ENCODE peak calls at places on chromosomes 7 and 10, in ten cellular contexts. I, E, H, A, S, T, Y, W, J and F are unnamed samples.

GRCh38 chr7:156111-157007 is 36.0 kb upstream of the FAM20C start:
- DNase-seq in J (no peak), A (no peak), H (no peak), T (no peak), E (no peak), S (no peak), I (no peak), W (no peak), Y (no peak), F (no peak)

GRCh38 chr7:151809864-151810170 is 67.1 kb downstream of the PRKAG2 start:
- DNase-seq in Y (no peak), J (no peak), E (no peak), T (no peak), A (no peak), H (no peak), W (no peak), S (no peak), I (no peak), F (no peak)

GRCh38 chr10:119367841-119368549 is 160.6 kb downstream of the GRK5 start:
- DNase-seq in W (no peak), H (no peak), S (no peak), I (no peak), A (no peak), Y (no peak), T (no peak), E (no peak), J (no peak), F (no peak)

GRCh38 chr7:139332960-139333359 is 8.2 kb upstream of the FMC1 start:
- DNase-seq in E (no peak), I (no peak), S (no peak), A (no peak), Y (no peak), W (no peak), T (no peak), J (no peak), H (peak), F (no peak)

GRCh38 chr7:55019329-55019690 is 493 bp downstream of the EGFR start:
- DNase-seq in T (no peak), J (peak), H (no peak), I (peak), S (no peak), Y (no peak), E (peak), A (peak), W (no peak), F (no peak)

GRCh38 chr10:88012627-88013026 is 149.2 kb downstream of the PTEN start:
- DNase-seq in E (peak), Y (no peak), I (no peak), J (no peak), W (no peak), A (no peak), H (no peak), S (no peak), T (no peak), F (no peak)

GRCh38 chr10:1004294-1004693 is 16.1 kb downstream of the GTPBP4 start:
- DNase-seq in T (no peak), S (no peak), A (no peak), I (no peak), Y (no peak), H (no peak), E (no peak), J (no peak), W (no peak), F (no peak)

GRCh38 chr7:26397786-26398435 is 106.2 kb downstream of the SNX10 start:
- DNase-seq in W (no peak), A (peak), I (no peak), E (no peak), Y (peak), J (peak), S (peak), T (no peak), H (no peak), F (no peak)

GRCh38 chr10:131701131-131701947 is 199.5 kb upstream of the PPP2R2D start:
- DNase-seq in Y (no peak), W (no peak), T (no peak), I (no peak), J (no peak), A (no peak), H (peak), S (no peak), E (no peak), F (peak)

GRCh38 chr10:15462253-15462885 is 91.3 kb upstream of the FAM171A1 start:
- DNase-seq in S (no peak), H (no peak), E (peak), A (no peak), W (no peak), I (no peak), Y (no peak), T (no peak), J (no peak), F (no peak)

GRCh38 chr10:133039823-133040704 is 47.7 kb upstream of the ADGRA1 start:
- DNase-seq in E (no peak), J (no peak), H (no peak), W (no peak), A (no peak), T (no peak), I (peak), S (no peak), Y (no peak), F (no peak)

GRCh38 chr7:604884-605531 is 85.4 kb upstream of the PDGFA start:
- DNase-seq in I (no peak), W (no peak), S (no peak), H (no peak), T (no peak), J (no peak), A (no peak), E (no peak), Y (no peak), F (no peak)

GRCh38 chr10:46787321-46787615 is 124.0 kb upstream of the PTPN20 start:
- DNase-seq in S (no peak), T (no peak), W (no peak), A (no peak), H (no peak), Y (peak), I (peak), E (peak), J (peak), F (no peak)

GRCh38 chr10:29643785-29644501 is 9.2 kb upstream of the SVIL start:
- DNase-seq in A (peak), Y (no peak), T (no peak), I (no peak), E (no peak), W (no peak), S (no peak), H (no peak), J (no peak), F (no peak)

GRCh38 chr7:17661982-17662585 is 278.2 kb downstream of the SNX13 start:
- DNase-seq in A (no peak), J (no peak), Y (no peak), I (no peak), E (peak), H (no peak), W (no peak), S (no peak), T (no peak), F (no peak)

GRCh38 chr10:112581921-112582320 is 134.9 kb downstream of the VTI1A start:
- DNase-seq in J (no peak), E (no peak), A (no peak), W (no peak), S (no peak), Y (no peak), I (no peak), H (no peak), T (no peak), F (no peak)

GRCh38 chr10:113414481-113414990 is 138.3 kb upstream of the HABP2 start:
- DNase-seq in S (no peak), H (no peak), T (no peak), E (no peak), Y (no peak), W (no peak), A (no peak), I (no peak), J (no peak), F (no peak)

GRCh38 chr7:131336956-131337355 is 9.3 kb downstream of the MKLN1 start:
- DNase-seq in W (no peak), Y (peak), T (no peak), I (no peak), H (no peak), S (no peak), A (no peak), J (no peak), E (peak), F (no peak)

GRCh38 chr7:157620616-157621015 is 283.8 kb downstream of the DNAJB6 start:
- DNase-seq in H (no peak), S (no peak), J (no peak), T (no peak), E (no peak), A (no peak), W (no peak), Y (no peak), I (no peak), F (no peak)

GRCh38 chr10:56319386-56319785 is 41.7 kb downstream of the ZWINT start:
- DNase-seq in W (no peak), H (no peak), T (no peak), E (peak), A (no peak), S (no peak), J (no peak), Y (peak), I (no peak), F (no peak)

GRCh38 chr7:34162017-34162565 is 256.8 kb downstream of the BMPER start:
- DNase-seq in W (no peak), T (no peak), Y (no peak), E (peak), A (no peak), S (no peak), I (no peak), H (no peak), J (no peak), F (no peak)

GRCh38 chr10:110008518-110009339 is 945 bp downstream of the ADD3 start:
- DNase-seq in W (peak), A (peak), S (peak), Y (peak), E (peak), T (no peak), J (no peak), I (peak), H (peak), F (peak)

GRCh38 chr7:17769918-17770317 is 170.4 kb downstream of the SNX13 start:
- DNase-seq in A (peak), W (peak), I (peak), H (peak), T (peak), E (peak), J (peak), Y (peak), S (no peak), F (no peak)

GRCh38 chr7:124667312-124667711 is 98.3 kb downstream of the GPR37 start:
- DNase-seq in H (no peak), Y (no peak), I (no peak), W (no peak), J (no peak), A (no peak), S (no peak), T (no peak), E (peak), F (no peak)

GRCh38 chr10:91590142-91590903 is 42.5 kb downstream of the PPP1R3C start:
- DNase-seq in S (peak), H (no peak), W (no peak), J (no peak), E (peak), A (peak), I (peak), T (peak), Y (no peak), F (no peak)

GRCh38 chr10:47178537-47179290 is 121.3 kb upstream of the GDF10 start:
- DNase-seq in J (no peak), I (no peak), S (no peak), W (no peak), T (no peak), E (no peak), A (no peak), Y (no peak), H (no peak), F (peak)

GRCh38 chr10:74753295-74754211 is 72.8 kb upstream of the KAT6B start:
- DNase-seq in Y (no peak), A (no peak), H (peak), W (no peak), J (no peak), T (no peak), E (peak), S (no peak), I (peak), F (no peak)

GRCh38 chr10:22340362-22341189 is 4.7 kb upstream of the SPAG6 start:
- DNase-seq in I (peak), T (peak), E (peak), S (peak), J (peak), W (no peak), H (peak), A (peak), Y (peak), F (no peak)

GRCh38 chr10:58412502-58412961 is 27.3 kb downstream of the TFAM start:
- DNase-seq in J (no peak), E (peak), H (no peak), T (peak), Y (no peak), I (no peak), S (no peak), W (no peak), A (no peak), F (no peak)

GRCh38 chr7:72183835-72184234 is 228.3 kb downstream of the CALN1 start:
- DNase-seq in Y (peak), E (no peak), W (no peak), H (no peak), T (no peak), A (no peak), S (no peak), I (no peak), J (peak), F (no peak)

GRCh38 chr7:5228066-5228465 is 38.0 kb downstream of the WIPI2 start:
- DNase-seq in S (no peak), H (no peak), A (no peak), W (no peak), E (no peak), T (no peak), Y (no peak), I (no peak), J (no peak), F (no peak)

GRCh38 chr10:24209421-24209770 is 458 bp downstream of the KIAA1217 start:
- DNase-seq in S (no peak), J (peak), H (no peak), Y (no peak), W (no peak), T (peak), A (peak), E (peak), I (no peak), F (no peak)

GRCh38 chr7:55224111-55224510 is 141.0 kb upstream of the LANCL2 start:
- DNase-seq in Y (no peak), S (no peak), T (no peak), H (no peak), E (no peak), I (no peak), J (no peak), W (no peak), A (no peak), F (peak)

GRCh38 chr10:132961864-132962622 is 19.7 kb upstream of the CFAP46 start:
- DNase-seq in Y (no peak), T (no peak), S (peak), I (peak), E (peak), H (peak), A (peak), J (no peak), W (peak), F (no peak)

GRCh38 chr10:99667108-99667751 is 7.9 kb downstream of the ENTPD7 start:
- DNase-seq in E (peak), A (no peak), W (no peak), J (no peak), I (no peak), S (no peak), T (peak), H (no peak), Y (no peak), F (no peak)

GRCh38 chr10:131068760-131069159 is 242.8 kb downstream of the TCERG1L start:
- DNase-seq in S (no peak), T (no peak), J (no peak), A (no peak), W (no peak), H (peak), Y (no peak), I (no peak), E (no peak), F (no peak)

GRCh38 chr10:2992401-2993198 is 74.7 kb upstream of the PFKP start:
- DNase-seq in A (no peak), H (no peak), J (no peak), Y (no peak), I (no peak), W (no peak), S (no peak), T (no peak), E (no peak), F (no peak)

GRCh38 chr10:124651402-124651887 is 92.7 kb downstream of the FAM53B start:
- DNase-seq in W (no peak), Y (no peak), I (no peak), A (no peak), E (no peak), S (no peak), H (no peak), J (no peak), T (no peak), F (no peak)